ENCODE peak calls at places on chromosomes 2 and 18, in ten cellular contexts. F is AG08396; E is NCI-H748 treated with DMSO at 0.1 percent for 48 hours; Y is CD4-positive, alpha-beta T cell; C is cardiac fibroblast; V is HL-60; G is kidney; N is caudate nucleus; R is left colon; I is GM12892. D is an unnamed sample.

GRCh38 chr18:55406374-55407045 is 181.5 kb downstream of the TCF4 start:
- DNase-seq in F (no peak), E (peak; percentile 86), Y (no peak), C (no peak), V (no peak), G (no peak), N (no peak), R (no peak), I (no peak), D (no peak)

GRCh38 chr2:60391250-60392013 is 162.0 kb downstream of the BCL11A start:
- DNase-seq in F (no peak), E (no peak), Y (no peak), C (no peak), V (no peak), G (no peak), N (no peak), R (no peak), I (no peak), D (no peak)

GRCh38 chr18:32470136-32470712 is 458 bp downstream of the GAREM1 start:
- DNase-seq in F (peak; percentile 63), E (no peak), Y (peak; percentile 33), C (peak; percentile 46), V (no peak), G (peak; percentile 81), N (no peak), R (peak; percentile 57), I (no peak), D (peak; percentile 53)

GRCh38 chr2:156522824-156523440 is 86.8 kb downstream of the GPD2 start:
- DNase-seq in F (no peak), E (no peak), Y (no peak), C (no peak), V (no peak), G (no peak), N (no peak), R (no peak), I (no peak), D (no peak)

GRCh38 chr2:39107724-39108273 is 13.1 kb downstream of the SOS1 start:
- DNase-seq in F (no peak), E (no peak), Y (no peak), C (no peak), V (no peak), G (no peak), N (no peak), R (no peak), I (no peak), D (no peak)

GRCh38 chr2:187369471-187369870 is 78.6 kb downstream of the CALCRL start:
- DNase-seq in F (no peak), E (no peak), Y (no peak), C (peak; percentile 44), V (no peak), G (no peak), N (no peak), R (no peak), I (no peak), D (no peak)

GRCh38 chr2:20580690-20581437 is 70.0 kb downstream of the HS1BP3 start:
- DNase-seq in F (no peak), E (no peak), Y (no peak), C (no peak), V (no peak), G (peak; percentile 49), N (no peak), R (no peak), I (no peak), D (no peak)

GRCh38 chr2:216875861-216876260 is 16.0 kb upstream of the TNP1 start:
- DNase-seq in F (no peak), E (no peak), Y (no peak), C (no peak), V (no peak), G (no peak), N (no peak), R (no peak), I (no peak), D (no peak)

GRCh38 chr2:217943379-217944321 is 59.1 kb downstream of the TNS1 start:
- DNase-seq in F (peak; percentile 92), E (no peak), Y (no peak), C (peak; percentile 75), V (no peak), G (peak; percentile 97), N (no peak), R (peak; percentile 67), I (no peak), D (peak; percentile 65)

GRCh38 chr2:84631047-84631446 is 114.7 kb downstream of the DNAH6 start:
- DNase-seq in F (peak; percentile 57), E (peak; percentile 4), Y (no peak), C (peak; percentile 61), V (no peak), G (no peak), N (no peak), R (no peak), I (no peak), D (no peak)

GRCh38 chr2:187541086-187542085 is 12.8 kb downstream of the TFPI start:
- DNase-seq in F (peak; percentile 39), E (peak; percentile 19), Y (no peak), C (peak; percentile 97), V (no peak), G (no peak), N (no peak), R (no peak), I (no peak), D (no peak)

GRCh38 chr2:233404227-233404626 is 49.9 kb downstream of the DGKD start:
- DNase-seq in F (peak; percentile 57), E (no peak), Y (peak; percentile 74), C (peak; percentile 64), V (peak; percentile 46), G (no peak), N (no peak), R (peak; percentile 73), I (no peak), D (no peak)

GRCh38 chr2:68362069-68362468 is 3.0 kb upstream of the PLEK start:
- DNase-seq in F (peak; percentile 59), E (peak; percentile 56), Y (peak; percentile 79), C (peak; percentile 72), V (peak; percentile 88), G (peak; percentile 88), N (no peak), R (peak; percentile 86), I (peak; percentile 24), D (peak; percentile 58)

GRCh38 chr18:34947711-34948125 is 93.5 kb upstream of the MAPRE2 start:
- DNase-seq in F (no peak), E (peak; percentile 62), Y (no peak), C (peak; percentile 78), V (no peak), G (no peak), N (no peak), R (no peak), I (no peak), D (no peak)

GRCh38 chr2:45156605-45157004 is 147.4 kb upstream of the SIX2 start:
- DNase-seq in F (no peak), E (no peak), Y (no peak), C (no peak), V (no peak), G (no peak), N (no peak), R (no peak), I (no peak), D (no peak)

GRCh38 chr2:231001921-231002320 is 6.0 kb downstream of the SPATA3 start:
- DNase-seq in F (no peak), E (no peak), Y (no peak), C (no peak), V (no peak), G (no peak), N (no peak), R (no peak), I (no peak), D (no peak)

GRCh38 chr2:80112790-80113189 is 191.8 kb downstream of the LRRTM1 start:
- DNase-seq in F (no peak), E (no peak), Y (no peak), C (no peak), V (no peak), G (no peak), N (no peak), R (no peak), I (no peak), D (no peak)

GRCh38 chr2:108585446-108585845 is 51.2 kb downstream of the LIMS1 start:
- DNase-seq in F (no peak), E (no peak), Y (no peak), C (peak; percentile 56), V (peak; percentile 56), G (no peak), N (no peak), R (no peak), I (no peak), D (no peak)

GRCh38 chr2:222819722-222820333 is 41.0 kb upstream of the ACSL3 start:
- DNase-seq in F (peak; percentile 45), E (no peak), Y (no peak), C (peak; percentile 52), V (no peak), G (no peak), N (no peak), R (no peak), I (no peak), D (no peak)

GRCh38 chr2:128798502-128799283 is 480.0 kb upstream of the HS6ST1 start:
- DNase-seq in F (no peak), E (no peak), Y (no peak), C (no peak), V (no peak), G (no peak), N (no peak), R (no peak), I (no peak), D (no peak)

GRCh38 chr2:64679673-64680425 is 26.1 kb upstream of the SERTAD2 start:
- DNase-seq in F (no peak), E (no peak), Y (no peak), C (no peak), V (no peak), G (no peak), N (no peak), R (no peak), I (no peak), D (no peak)

GRCh38 chr18:51417643-51418483 is 220.4 kb upstream of the MEX3C start:
- DNase-seq in F (no peak), E (no peak), Y (no peak), C (no peak), V (no peak), G (no peak), N (no peak), R (no peak), I (no peak), D (no peak)

GRCh38 chr2:103789716-103790085 is 1027.9 kb downstream of the TMEM182 start:
- DNase-seq in F (no peak), E (no peak), Y (no peak), C (no peak), V (no peak), G (no peak), N (no peak), R (no peak), I (no peak), D (no peak)

GRCh38 chr2:31675485-31675901 is 94.8 kb upstream of the SRD5A2 start:
- DNase-seq in F (no peak), E (no peak), Y (no peak), C (no peak), V (no peak), G (no peak), N (no peak), R (no peak), I (no peak), D (no peak)

GRCh38 chr2:56199492-56199891 is 15.7 kb downstream of the CCDC85A start:
- DNase-seq in F (peak; percentile 27), E (no peak), Y (no peak), C (peak; percentile 91), V (no peak), G (no peak), N (no peak), R (no peak), I (no peak), D (no peak)

GRCh38 chr18:58887613-58887963 is 22.9 kb downstream of the ZNF532 start:
- DNase-seq in F (no peak), E (no peak), Y (no peak), C (peak; percentile 88), V (peak; percentile 95), G (peak; percentile 86), N (no peak), R (peak; percentile 51), I (no peak), D (no peak)

GRCh38 chr18:79507546-79508480 is 112.1 kb downstream of the NFATC1 start:
- DNase-seq in F (peak; percentile 81), E (no peak), Y (no peak), C (peak; percentile 74), V (peak; percentile 74), G (peak; percentile 93), N (no peak), R (peak; percentile 62), I (no peak), D (peak; percentile 59)

GRCh38 chr2:240024766-240025165 is 376 bp downstream of the NDUFA10 start:
- DNase-seq in F (peak; percentile 36), E (no peak), Y (no peak), C (peak; percentile 3), V (peak; percentile 7), G (no peak), N (no peak), R (peak; percentile 38), I (peak; percentile 35), D (no peak)

D was measured in breast epithelium.